ENCODE peak calls at places on chromosomes 1 and 21, in seven cellular contexts. N is GM04504; O is endothelial cell; L is GM12891; Q is sigmoid colon; A is naive thymus-derived CD8-positive, alpha-beta T cell; G is HTR-8/SVneo. F is an unnamed sample.

GRCh38 chr1:230867119-230867902 is 1.0 kb downstream of the C1orf198 start:
- DNase-seq in L (no peak), A (no peak), Q (no peak), O (no peak), N (no peak), G (no peak), F (no peak)

GRCh38 chr1:81867235-81867634 is 66.5 kb downstream of the ADGRL2 start:
- DNase-seq in L (no peak), A (no peak), O (no peak), G (no peak), Q (no peak), N (no peak), F (no peak)

GRCh38 chr1:64527191-64527590 is 57.3 kb downstream of the CACHD1 start:
- DNase-seq in L (no peak), N (no peak), O (no peak), Q (no peak), A (peak), G (no peak), F (no peak)

GRCh38 chr1:56329970-56330369 is 249.4 kb downstream of the PLPP3 start:
- DNase-seq in A (no peak), N (no peak), G (no peak), L (no peak), O (no peak), Q (no peak), F (no peak)

GRCh38 chr1:210692796-210693195 is 364.1 kb downstream of the HHAT start:
- DNase-seq in N (no peak), L (no peak), G (no peak), O (no peak), A (no peak), Q (no peak), F (no peak)

GRCh38 chr1:215022204-215022603 is 60.3 kb upstream of the KCNK2 start:
- DNase-seq in G (no peak), O (no peak), A (no peak), N (no peak), L (no peak), Q (no peak), F (no peak)

GRCh38 chr21:43372663-43373386 is 54.1 kb downstream of the SIK1 start:
- DNase-seq in N (no peak), Q (no peak), O (no peak), L (no peak), G (no peak), A (no peak), F (no peak)

GRCh38 chr1:89600792-89601191 is 32.1 kb upstream of the LRRC8C start:
- DNase-seq in N (no peak), A (no peak), L (no peak), Q (no peak), G (no peak), O (no peak), F (no peak)

GRCh38 chr1:27602510-27603319 is 1.2 kb downstream of the AHDC1 start:
- DNase-seq in Q (peak), A (peak), G (no peak), O (peak), L (no peak), N (no peak), F (no peak)

GRCh38 chr1:202662081-202662480 is 48.2 kb downstream of the SYT2 start:
- DNase-seq in L (no peak), O (no peak), G (no peak), Q (no peak), A (no peak), N (no peak), F (no peak)

GRCh38 chr1:216221260-216221700 is 202.0 kb downstream of the USH2A start:
- DNase-seq in A (no peak), G (peak), Q (no peak), N (peak), O (peak), L (peak), F (peak)

GRCh38 chr1:216034506-216034905 is 388.7 kb downstream of the USH2A start:
- DNase-seq in A (no peak), G (no peak), L (no peak), N (no peak), O (peak), Q (no peak), F (no peak)

GRCh38 chr1:177023249-177023648 is 141.3 kb downstream of the ASTN1 start:
- DNase-seq in A (no peak), G (no peak), Q (no peak), O (no peak), L (no peak), N (no peak), F (no peak)

GRCh38 chr1:190711069-190711468 is 233.4 kb upstream of the BRINP3 start:
- DNase-seq in Q (no peak), N (no peak), O (no peak), A (no peak), G (no peak), L (no peak), F (no peak)

GRCh38 chr1:38095337-38096030 is 48.9 kb upstream of the POU3F1 start:
- DNase-seq in A (no peak), Q (no peak), O (no peak), G (no peak), L (no peak), N (no peak), F (no peak)

GRCh38 chr1:89171067-89171438 is 4.8 kb downstream of the GBP7 start:
- DNase-seq in Q (no peak), N (no peak), A (no peak), G (no peak), L (no peak), O (no peak), F (no peak)

GRCh38 chr1:155940993-155941844 is at the start of gene RXFP4:
- DNase-seq in N (no peak), A (no peak), Q (no peak), L (no peak), O (peak), G (no peak), F (no peak)

GRCh38 chr1:154584267-154584994 is 16.9 kb downstream of the CHRNB2 start:
- DNase-seq in L (no peak), Q (no peak), N (no peak), A (no peak), O (no peak), G (no peak), F (no peak)

GRCh38 chr1:231626951-231627614 is 493 bp downstream of the DISC1 start:
- DNase-seq in G (peak), N (no peak), L (peak), A (peak), Q (peak), O (peak), F (peak)

GRCh38 chr1:2141025-2141424 is 53.5 kb downstream of the FAAP20 start:
- DNase-seq in G (no peak), Q (no peak), N (no peak), L (no peak), O (no peak), A (no peak), F (no peak)

GRCh38 chr21:36509966-36510742 is 30.2 kb upstream of the CLDN14 start:
- DNase-seq in A (no peak), L (no peak), Q (no peak), G (no peak), N (no peak), O (no peak), F (no peak)

GRCh38 chr1:155591770-155592169 is 18.2 kb upstream of the MSTO1 start:
- DNase-seq in N (peak), A (no peak), L (peak), O (no peak), Q (no peak), G (peak), F (peak)

GRCh38 chr1:63906053-63906704 is 132.4 kb downstream of the ROR1 start:
- DNase-seq in G (no peak), L (no peak), N (no peak), A (no peak), O (no peak), Q (no peak), F (no peak)

GRCh38 chr1:10934150-10934818 is 78.2 kb upstream of the TARDBP start:
- DNase-seq in A (no peak), Q (no peak), N (no peak), O (no peak), L (no peak), G (no peak), F (no peak)

GRCh38 chr1:45629035-45629434 is 5.2 kb upstream of the CCDC17 start:
- DNase-seq in N (no peak), Q (no peak), G (no peak), A (no peak), L (no peak), O (no peak), F (no peak)

GRCh38 chr1:83900530-83900929 is 98.4 kb downstream of the TTLL7 start:
- DNase-seq in O (no peak), Q (no peak), A (no peak), N (peak), G (no peak), L (no peak), F (no peak)